ENCODE peak calls at places on chromosomes 2 and 18, in five cellular contexts. F, G, D, O and K are unnamed samples.

GRCh38 chr18:48878471-48878870 is 72.3 kb downstream of the SMAD7 start:
- DNase-seq in F (peak), G (no peak), D (peak), O (no peak), K (peak)

GRCh38 chr2:39542523-39542922 is 105.4 kb upstream of the MAP4K3 start:
- DNase-seq in F (no peak), G (peak), D (no peak), O (no peak), K (no peak)

GRCh38 chr2:197174539-197175094 is 136.0 kb downstream of the ANKRD44 start:
- DNase-seq in F (no peak), G (no peak), D (no peak), O (no peak), K (no peak)

GRCh38 chr2:160042054-160042453 is 20.4 kb downstream of the PLA2R1 start:
- DNase-seq in F (no peak), G (no peak), D (no peak), O (no peak), K (no peak)

GRCh38 chr2:113124181-113124961 is 3.0 kb upstream of the IL1RN start:
- DNase-seq in F (peak), G (no peak), D (no peak), O (no peak), K (no peak)

GRCh38 chr18:41828137-41828536 is 126.9 kb upstream of the PIK3C3 start:
- DNase-seq in F (no peak), G (no peak), D (no peak), O (no peak), K (no peak)

GRCh38 chr2:7007846-7008741 is 90.9 kb downstream of the RNF144A start:
- DNase-seq in F (no peak), G (peak), D (peak), O (no peak), K (no peak)

GRCh38 chr2:179031731-179032408 is 18.1 kb downstream of the CCDC141 start:
- DNase-seq in F (no peak), G (no peak), D (no peak), O (no peak), K (no peak)

GRCh38 chr2:101571951-101572350 is 97.0 kb upstream of the RFX8 start:
- DNase-seq in F (no peak), G (no peak), D (no peak), O (no peak), K (no peak)

GRCh38 chr2:225998653-225999052 is 599.1 kb downstream of the NYAP2 start:
- DNase-seq in F (no peak), G (no peak), D (no peak), O (no peak), K (no peak)

GRCh38 chr18:59885579-59886163 is 14.1 kb upstream of the PMAIP1 start:
- DNase-seq in F (no peak), G (no peak), D (no peak), O (no peak), K (no peak)

GRCh38 chr18:80124131-80124530 is 15.1 kb downstream of the ADNP2 start:
- DNase-seq in F (no peak), G (no peak), D (no peak), O (no peak), K (peak)

GRCh38 chr2:65231892-65232477 is 4.4 kb downstream of the ACTR2 start:
- DNase-seq in F (no peak), G (no peak), D (peak), O (no peak), K (peak)

GRCh38 chr2:237353207-237353606 is 60.8 kb downstream of the COL6A3 start:
- DNase-seq in F (no peak), G (no peak), D (no peak), O (no peak), K (peak)

GRCh38 chr18:10490401-10491289 is 35.2 kb upstream of the NAPG start:
- DNase-seq in F (peak), G (no peak), D (peak), O (peak), K (peak)

GRCh38 chr2:52676056-52676455 is 1091.5 kb upstream of the CHAC2 start:
- DNase-seq in F (no peak), G (no peak), D (no peak), O (no peak), K (no peak)

GRCh38 chr18:56433919-56434318 is 204.5 kb downstream of the TXNL1 start:
- DNase-seq in F (no peak), G (no peak), D (no peak), O (no peak), K (no peak)

GRCh38 chr2:66569321-66569851 is 134.5 kb downstream of the MEIS1 start:
- DNase-seq in F (no peak), G (no peak), D (no peak), O (no peak), K (no peak)

GRCh38 chr2:128596453-128597430 is 278.1 kb upstream of the HS6ST1 start:
- DNase-seq in F (no peak), G (no peak), D (no peak), O (no peak), K (no peak)

GRCh38 chr2:18924905-18925691 is 335.7 kb upstream of the NT5C1B start:
- DNase-seq in F (no peak), G (no peak), D (no peak), O (no peak), K (no peak)

GRCh38 chr2:12675352-12675795 is 41.4 kb upstream of the TRIB2 start:
- DNase-seq in F (no peak), G (no peak), D (peak), O (no peak), K (no peak)

GRCh38 chr2:166375736-166376487 is at the start of gene SCN9A:
- DNase-seq in F (peak), G (peak), D (peak), O (peak), K (no peak)

GRCh38 chr2:224983719-224984388 is 58.4 kb downstream of the DOCK10 start:
- DNase-seq in F (no peak), G (peak), D (no peak), O (no peak), K (no peak)
- TF ChIP-seq JUND in F (no peak), G (no peak), D (no peak), O (no peak), K (no peak)

GRCh38 chr18:8277270-8277669 is 332.0 kb upstream of the RAB12 start:
- DNase-seq in F (no peak), G (no peak), D (no peak), O (no peak), K (no peak)
- TF ChIP-seq JUND in F (no peak), G (no peak), D (no peak), O (no peak), K (no peak)

GRCh38 chr2:234517971-234518370 is 21.1 kb upstream of the ARL4C start:
- DNase-seq in F (no peak), G (no peak), D (no peak), O (no peak), K (no peak)
- TF ChIP-seq JUND in F (no peak), G (no peak), D (no peak), O (no peak), K (no peak)

DNA sequence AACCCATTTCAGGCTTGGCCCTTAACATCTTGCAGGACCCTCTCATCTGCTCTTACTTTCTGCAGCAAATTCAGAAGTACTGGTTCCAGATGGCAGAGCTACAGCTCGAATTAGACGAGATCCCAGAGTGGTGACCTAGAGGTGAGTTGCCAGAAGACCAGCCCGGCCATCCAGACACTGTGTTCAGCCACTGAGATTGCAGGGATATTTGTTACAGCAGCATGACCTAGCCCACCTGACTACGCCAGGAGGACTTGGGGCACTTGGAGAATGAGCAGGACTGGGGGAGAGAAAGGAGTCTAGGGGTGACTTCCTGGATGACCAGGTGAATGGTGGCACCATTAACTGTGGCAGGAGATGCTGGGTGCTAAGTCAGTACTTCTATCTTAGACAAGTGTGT is 67.2 kb upstream of the ID2 start:
- DNase-seq in F (no peak), G (no peak), D (no peak), O (no peak), K (no peak)
- TF ChIP-seq JUND in F (no peak), G (no peak), D (no peak), O (no peak), K (no peak)

DNA sequence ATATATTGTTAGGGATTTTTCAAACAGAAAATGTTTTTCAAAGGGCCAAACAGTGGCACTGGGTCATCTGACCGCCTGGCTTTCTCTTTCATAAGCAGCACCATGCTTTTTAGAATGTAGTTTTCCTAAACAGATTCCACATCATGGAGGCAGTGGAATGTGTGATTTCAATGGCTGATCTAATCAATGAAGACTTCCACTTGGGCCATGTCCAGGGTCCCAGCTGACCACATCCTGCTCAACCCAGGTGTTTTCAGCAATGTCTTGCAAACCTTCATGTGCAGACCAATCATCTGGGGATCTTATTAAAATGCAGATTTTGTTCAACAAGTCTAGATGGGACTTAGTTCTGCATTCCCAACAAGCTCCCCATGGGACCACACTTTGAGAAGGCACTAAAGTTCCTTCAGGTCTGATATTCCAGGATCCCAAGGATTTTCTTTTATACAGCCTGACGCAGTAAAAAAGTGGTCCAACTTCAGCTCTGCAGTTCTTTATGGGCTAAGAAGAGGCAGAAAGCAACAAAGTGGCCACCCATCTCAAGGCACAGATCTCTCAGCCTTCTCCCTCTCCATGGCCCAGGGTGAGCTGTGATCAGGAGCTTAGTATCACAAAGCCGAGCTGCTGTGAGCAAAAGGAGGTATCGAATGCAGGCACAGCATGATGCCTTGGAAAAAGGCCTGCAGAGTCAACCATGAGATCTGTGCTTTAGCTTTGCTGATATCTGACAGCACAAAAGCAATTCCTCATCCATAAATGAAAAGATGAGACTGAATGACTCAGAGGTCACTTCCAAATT is 3.7 kb downstream of the ALKAL2 start:
- DNase-seq in F (no peak), G (no peak), D (no peak), O (no peak), K (no peak)
- TF ChIP-seq JUND in F (no peak), G (no peak), D (no peak), O (no peak), K (no peak)

DNA sequence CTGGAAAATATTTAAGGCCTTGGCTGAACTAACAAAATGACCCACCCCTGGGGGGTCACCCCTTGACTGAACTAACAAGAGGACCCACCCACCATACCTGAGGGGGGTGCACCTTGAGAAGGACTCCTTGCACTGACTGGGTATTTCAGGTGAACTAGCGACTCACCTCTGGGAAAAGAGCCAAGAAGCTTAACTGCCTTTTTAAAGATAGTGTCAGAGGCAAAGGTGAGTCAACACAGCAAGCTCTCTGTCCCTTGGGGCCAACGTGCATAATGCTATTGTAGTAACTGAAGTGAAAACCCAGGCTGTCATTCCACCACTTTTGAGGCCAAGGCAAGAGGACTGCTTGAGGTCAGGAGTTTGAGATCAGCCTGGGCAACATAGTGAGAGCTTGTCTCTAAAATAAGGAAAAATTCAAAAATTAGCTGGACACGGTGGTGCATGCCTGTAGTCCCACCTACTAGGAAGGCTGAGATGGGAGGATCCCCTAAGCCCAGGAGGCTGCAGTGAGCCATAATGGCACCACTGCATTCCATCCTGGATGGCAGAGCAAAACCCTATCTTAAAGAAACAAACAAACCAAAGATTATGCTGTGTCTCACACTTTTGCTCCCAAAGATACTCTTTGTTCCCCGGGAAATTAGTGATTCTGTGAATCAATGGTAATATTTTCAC is 36.4 kb upstream of the ZCCHC2 start:
- DNase-seq in F (peak), G (no peak), D (peak), O (no peak), K (no peak)
- TF ChIP-seq JUND in F (no peak), G (peak), D (peak), O (no peak), K (no peak)